ENCODE peak calls at places on chromosomes 5 and 9, in eight cellular contexts. X is fibroblast of pulmonary artery; Y is activated naive CD4-positive, alpha-beta T cell; U is stimulated activated CD8-positive, alpha-beta memory T cell treated with anti-CD3 and anti-CD28 coated beads, Interleukin-12 subunit alpha, Interleukin-12 subunit beta, amount 100 ng/mL, for 1 hour; D is activated naive CD8-positive, alpha-beta T cell treated with anti-CD3 and anti-CD28 coated beads for 36 hours; T is AG20443; E is NCI-H2029 treated with DMSO at 0.1 percent for 48 hours; J is HS-27A. K is an unnamed sample.

GRCh38 chr9:88821749-88822106 is 169.5 kb upstream of the S1PR3 start:
- DNase-seq in X (no peak), Y (no peak), U (no peak), D (no peak), T (no peak), E (no peak), J (no peak), K (no peak)

GRCh38 chr9:133874061-133874638 is 118.0 kb downstream of the VAV2 start:
- DNase-seq in X (peak), Y (no peak), U (no peak), D (no peak), T (peak), E (no peak), J (no peak), K (peak)

GRCh38 chr5:11069041-11069440 is 308.0 kb upstream of the DAP start:
- DNase-seq in X (no peak), Y (no peak), U (no peak), D (no peak), T (no peak), E (no peak), J (no peak), K (no peak)

GRCh38 chr5:90962481-90962880 is 403.9 kb downstream of the ADGRV1 start:
- DNase-seq in X (peak), Y (no peak), U (no peak), D (no peak), T (no peak), E (no peak), J (no peak), K (no peak)

GRCh38 chr9:137116728-137117127 is 2.2 kb upstream of the DPP7 start:
- DNase-seq in X (peak), Y (no peak), U (no peak), D (no peak), T (no peak), E (no peak), J (no peak), K (no peak)

GRCh38 chr5:58246521-58246944 is 213.4 kb downstream of the PLK2 start:
- DNase-seq in X (no peak), Y (no peak), U (no peak), D (no peak), T (peak), E (no peak), J (no peak), K (no peak)

GRCh38 chr5:146015001-146015400 is 78.6 kb downstream of the SH3RF2 start:
- DNase-seq in X (no peak), Y (no peak), U (no peak), D (no peak), T (no peak), E (no peak), J (no peak), K (no peak)

GRCh38 chr5:91955610-91956009 is 572.5 kb upstream of the ARRDC3 start:
- DNase-seq in X (no peak), Y (no peak), U (no peak), D (no peak), T (no peak), E (no peak), J (peak), K (no peak)

GRCh38 chr5:170860415-170860814 is 1.4 kb upstream of the RANBP17 start:
- DNase-seq in X (no peak), Y (no peak), U (no peak), D (no peak), T (no peak), E (no peak), J (no peak), K (no peak)

GRCh38 chr5:2008851-2009629 is 126.3 kb upstream of the IRX4 start:
- DNase-seq in X (no peak), Y (no peak), U (no peak), D (no peak), T (peak), E (no peak), J (no peak), K (no peak)